ENCODE peak calls at places on chromosomes 3 and 15, in ten cellular contexts. X is germinal center; N is activated gamma-delta T cell treated with anti-CD3 and anti-CD28 coated beads, Interleukin-2, amount 50 U/mL, for 16 hours; Z is left cardiac atrium; R is ureter; E is tibial nerve; Y is NCI-H82; C is stimulated activated CD4-positive, alpha-beta T cell treated with anti-CD3 and anti-CD28 coated beads, Interleukin-4, amount 100 ng/mL, for 4 hours; L is fibroblast of mammary gland; J is mesenteric fat pad. H is an unnamed sample.

GRCh38 chr3:31432897-31433678 is 99.6 kb upstream of the STT3B start:
- DNase-seq in C (no peak), Y (no peak), R (no peak), L (peak), Z (no peak), J (no peak), E (no peak), X (no peak), N (no peak), H (no peak)

GRCh38 chr3:83248454-83248853 is 1487.0 kb upstream of the GBE1 start:
- DNase-seq in R (no peak), Y (no peak), L (no peak), C (no peak), E (no peak), X (no peak), J (no peak), N (no peak), Z (no peak), H (no peak)

GRCh38 chr3:23314981-23315805 is 112.1 kb downstream of the UBE2E2 start:
- DNase-seq in X (no peak), J (no peak), E (no peak), C (no peak), L (no peak), R (no peak), N (no peak), Z (no peak), Y (no peak), H (no peak)

GRCh38 chr3:167394003-167394402 is 13.9 kb upstream of the ZBBX start:
- DNase-seq in X (no peak), L (peak), C (no peak), N (no peak), Z (no peak), E (no peak), Y (peak), R (no peak), J (no peak), H (no peak)

GRCh38 chr3:111588527-111588926 is 6.6 kb downstream of the ZBED2 start:
- DNase-seq in L (peak), C (no peak), Y (no peak), X (no peak), E (no peak), Z (no peak), N (no peak), J (no peak), R (no peak), H (no peak)

GRCh38 chr3:123244128-123244527 is 42.4 kb downstream of the SEC22A start:
- DNase-seq in L (no peak), E (no peak), X (no peak), J (no peak), C (peak), N (no peak), Z (no peak), R (no peak), Y (peak), H (peak)

GRCh38 chr3:132134611-132135010 is 99.8 kb upstream of the CPNE4 start:
- DNase-seq in L (peak), R (no peak), C (no peak), Z (no peak), E (no peak), N (no peak), X (no peak), Y (no peak), J (no peak), H (no peak)

GRCh38 chr15:68020685-68021084 is 33.4 kb upstream of the PIAS1 start:
- DNase-seq in L (no peak), C (no peak), Y (no peak), N (no peak), J (no peak), R (no peak), Z (no peak), E (no peak), X (no peak), H (no peak)

GRCh38 chr3:128329491-128330300 is 137.0 kb downstream of the DNAJB8 start:
- DNase-seq in Y (no peak), Z (no peak), N (no peak), E (no peak), J (peak), C (no peak), L (no peak), R (no peak), X (no peak), H (no peak)

GRCh38 chr3:129837057-129837631 is 56.4 kb downstream of the TMCC1 start:
- DNase-seq in J (no peak), R (no peak), Y (peak), C (no peak), E (no peak), N (no peak), L (no peak), X (no peak), Z (no peak), H (no peak)

GRCh38 chr3:169072494-169072893 is 591.0 kb downstream of the MECOM start:
- DNase-seq in L (no peak), Z (no peak), E (no peak), Y (no peak), R (no peak), X (no peak), N (no peak), C (no peak), J (no peak), H (no peak)

GRCh38 chr3:39142067-39142466 is 11.3 kb downstream of the CSRNP1 start:
- DNase-seq in R (no peak), J (peak), E (no peak), X (no peak), Y (peak), Z (peak), C (no peak), L (no peak), N (no peak), H (no peak)

GRCh38 chr3:186025161-186025560 is 83.7 kb downstream of the ETV5 start:
- DNase-seq in N (no peak), E (no peak), C (peak), Y (no peak), J (no peak), R (no peak), X (no peak), L (peak), Z (no peak), H (peak)

GRCh38 chr3:72205297-72205696 is 420.3 kb upstream of the PROK2 start:
- DNase-seq in E (no peak), N (no peak), Y (no peak), R (no peak), X (no peak), Z (no peak), C (no peak), L (no peak), J (no peak), H (no peak)

GRCh38 chr3:129503387-129504010 is 24.9 kb upstream of the RHO start:
- DNase-seq in N (no peak), J (no peak), X (no peak), C (no peak), L (no peak), Z (no peak), R (no peak), Y (peak), E (no peak), H (no peak)

GRCh38 chr15:28006116-28006911 is 92.8 kb downstream of the OCA2 start:
- DNase-seq in Y (no peak), Z (no peak), J (peak), N (no peak), C (no peak), X (no peak), L (no peak), E (no peak), R (no peak), H (no peak)

GRCh38 chr15:52281085-52282035 is 14.2 kb downstream of the MYO5C start:
- DNase-seq in Z (no peak), L (peak), C (no peak), E (no peak), N (no peak), X (no peak), J (no peak), Y (no peak), R (no peak), H (no peak)

GRCh38 chr15:100671858-100672543 is 69.6 kb downstream of the ASB7 start:
- DNase-seq in R (no peak), E (no peak), Y (peak), X (no peak), J (no peak), C (no peak), N (no peak), L (peak), Z (no peak), H (no peak)

GRCh38 chr3:30308131-30308530 is 298.3 kb upstream of the TGFBR2 start:
- DNase-seq in C (no peak), J (no peak), X (no peak), E (no peak), L (peak), Z (no peak), N (no peak), R (no peak), Y (no peak), H (no peak)

GRCh38 chr15:92595506-92596337 is 59.9 kb downstream of the FAM174B start:
- DNase-seq in Y (no peak), X (no peak), N (no peak), C (no peak), J (peak), E (peak), R (no peak), L (no peak), Z (no peak), H (no peak)

GRCh38 chr3:135895734-135896121 is 69.8 kb upstream of the PPP2R3A start:
- DNase-seq in C (no peak), X (no peak), R (no peak), Z (no peak), N (no peak), J (no peak), L (peak), E (no peak), Y (no peak), H (no peak)

GRCh38 chr15:60651734-60652141 is 172.8 kb upstream of the ICE2 start:
- DNase-seq in Y (peak), E (no peak), R (no peak), L (no peak), N (no peak), C (no peak), X (peak), J (no peak), Z (no peak), H (peak)

GRCh38 chr15:41288464-41288863 is 43.9 kb downstream of the OIP5 start:
- DNase-seq in X (no peak), Z (no peak), L (no peak), E (no peak), N (no peak), C (no peak), J (no peak), Y (no peak), R (no peak), H (no peak)

GRCh38 chr3:158221426-158221825 is 111.5 kb downstream of the RSRC1 start:
- DNase-seq in C (no peak), L (peak), J (no peak), Y (no peak), E (no peak), N (no peak), R (no peak), X (no peak), Z (no peak), H (no peak)